ENCODE peak calls at places on chromosome 17, in nine cellular contexts. L is stomach, S is GM12892, Y is adrenal gland, A is transverse colon, W is A549, V is thyroid gland, N is breast epithelium, D is suprapubic skin. F is an unnamed sample.

GRCh38 chr17:75393523-75394331 is 11.8 kb downstream of the GRB2 start:
- DNase-seq in V (peak), Y (peak), A (peak), D (peak), L (peak), N (peak), S (peak), W (peak), F (peak)

GRCh38 chr17:31050948-31051347 is 43.8 kb upstream of the NF1 start:
- DNase-seq in W (no peak), Y (no peak), L (no peak), N (no peak), V (no peak), A (no peak), D (no peak), S (no peak), F (no peak)

GRCh38 chr17:56785396-56785795 is 48.3 kb downstream of the C17orf67 start:
- DNase-seq in A (no peak), N (no peak), D (no peak), S (no peak), L (no peak), Y (no peak), V (no peak), W (no peak), F (peak)

GRCh38 chr17:58325976-58326468 is 2.6 kb downstream of the TSPOAP1 start:
- DNase-seq in Y (no peak), N (no peak), V (no peak), D (no peak), L (no peak), S (peak), W (peak), A (no peak), F (no peak)

GRCh38 chr17:57603978-57604377 is 141.1 kb downstream of the CCDC182 start:
- DNase-seq in N (peak), W (no peak), S (no peak), Y (peak), A (peak), L (peak), D (no peak), V (peak), F (no peak)

GRCh38 chr17:18225562-18226283 is at the start of gene LLGL1:
- DNase-seq in W (no peak), D (no peak), A (no peak), V (no peak), S (no peak), L (no peak), N (no peak), Y (no peak), F (no peak)

GRCh38 chr17:80859004-80859941 is 132.4 kb upstream of the CHMP6 start:
- DNase-seq in D (no peak), N (no peak), S (no peak), V (peak), L (peak), Y (peak), W (peak), A (peak), F (no peak)

GRCh38 chr17:30921544-30922196 is at the start of gene ADAP2:
- DNase-seq in L (peak), A (peak), D (peak), S (peak), N (no peak), V (peak), Y (peak), W (peak), F (peak)

GRCh38 chr17:1880851-1881630 is 51.2 kb downstream of the RPA1 start:
- DNase-seq in N (no peak), V (no peak), W (no peak), S (no peak), D (no peak), L (no peak), A (no peak), Y (no peak), F (no peak)

GRCh38 chr17:16467886-16468285 is 24.1 kb downstream of the LRRC75A start:
- DNase-seq in A (no peak), Y (no peak), W (no peak), S (no peak), N (no peak), L (no peak), D (no peak), V (no peak), F (no peak)

GRCh38 chr17:48909796-48910195 is 1.6 kb downstream of the UBE2Z start:
- DNase-seq in D (no peak), V (no peak), N (no peak), S (no peak), W (no peak), L (no peak), Y (peak), A (no peak), F (no peak)

GRCh38 chr17:77364941-77365583 is 224.3 kb downstream of the SEC14L1 start:
- DNase-seq in V (no peak), L (no peak), W (no peak), N (no peak), D (no peak), A (no peak), S (no peak), Y (no peak), F (no peak)

GRCh38 chr17:13813347-13814240 is 211.9 kb upstream of the HS3ST3A1 start:
- DNase-seq in N (no peak), S (no peak), Y (no peak), V (no peak), A (no peak), W (no peak), L (no peak), D (no peak), F (no peak)

GRCh38 chr17:45749831-45750335 is 34.2 kb upstream of the CRHR1 start:
- DNase-seq in L (no peak), D (no peak), N (no peak), Y (no peak), V (no peak), A (no peak), S (no peak), W (no peak), F (no peak)

DNA sequence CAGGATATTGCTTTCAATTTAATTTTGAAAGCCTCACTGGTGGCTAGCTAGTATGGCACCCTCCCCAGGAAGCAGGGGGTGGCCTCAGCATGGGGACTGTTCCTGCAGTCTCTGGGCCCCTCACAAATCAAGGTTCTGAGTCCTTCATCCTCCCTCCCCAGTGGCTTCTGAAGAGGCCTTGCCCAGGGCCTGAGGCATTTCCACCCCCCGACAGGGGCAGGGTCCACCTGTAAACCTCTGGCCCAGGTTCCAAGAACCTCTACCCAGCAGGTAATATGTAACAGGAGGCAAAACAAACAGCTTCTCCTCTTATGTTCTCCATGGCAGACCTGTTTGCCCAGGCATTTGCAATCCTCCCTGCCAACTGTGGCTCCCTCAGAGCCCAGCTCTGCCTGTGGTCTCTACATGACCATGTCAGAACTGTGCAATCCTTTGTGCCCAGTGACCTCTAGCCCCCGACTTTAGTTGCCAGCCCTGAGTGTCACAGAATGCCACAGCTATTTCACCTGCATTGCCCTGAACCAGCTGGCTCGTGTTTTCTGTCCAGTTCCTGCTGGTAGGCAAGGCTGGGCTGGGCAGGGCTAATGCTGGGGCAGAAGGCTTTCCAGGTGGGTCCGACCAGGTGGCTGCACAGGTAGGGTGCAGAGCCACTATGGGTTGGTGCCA is 14.3 kb downstream of the ACSF2 start:
- DNase-seq in L (peak), D (no peak), S (no peak), V (peak), Y (no peak), A (peak), W (no peak), N (peak), F (no peak)
- TF ChIP-seq POLR2A in L (no peak), D (no peak), S (no peak), V (no peak), Y (no peak), A (no peak), W (no peak), N (no peak), F (no peak)

GRCh38 chr17:8019665-8020064 is 17.2 kb downstream of the GUCY2D start:
- DNase-seq in A (no peak), S (no peak), W (no peak), Y (no peak), D (no peak), V (no peak), L (peak), N (no peak), F (peak)

GRCh38 chr17:8019161-8019560 is 16.7 kb downstream of the GUCY2D start:
- DNase-seq in A (no peak), S (no peak), V (no peak), N (no peak), D (peak), W (no peak), L (no peak), Y (no peak), F (peak)

GRCh38 chr17:8020251-8020650 is 17.8 kb downstream of the GUCY2D start:
- DNase-seq in Y (no peak), D (no peak), N (no peak), S (no peak), A (no peak), V (no peak), W (no peak), L (no peak), F (no peak)

GRCh38 chr17:8016632-8017424 is 14.4 kb downstream of the GUCY2D start:
- DNase-seq in N (no peak), W (peak), A (peak), V (peak), L (peak), Y (peak), D (no peak), S (no peak), F (peak)

DNA sequence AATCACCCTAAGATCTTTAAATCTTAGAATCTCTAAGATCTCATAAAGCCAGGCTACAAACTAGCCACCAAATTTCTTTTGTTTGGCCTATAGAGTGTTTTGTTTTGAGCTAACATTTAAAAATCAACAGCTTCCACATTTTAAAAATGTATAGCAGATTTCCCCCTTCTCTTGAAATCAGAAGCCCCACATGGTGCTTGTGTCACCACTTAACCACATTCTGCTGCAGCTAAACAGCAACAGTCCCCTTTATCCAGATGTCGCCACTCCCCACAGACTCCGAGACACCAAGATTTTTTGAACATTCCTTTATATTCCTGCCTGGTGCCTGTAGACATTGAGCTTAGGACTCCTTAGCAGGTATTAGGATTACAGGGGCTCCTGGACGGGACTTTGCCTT is 16.0 kb downstream of the GUCY2D start:
- DNase-seq in D (no peak), S (no peak), V (no peak), N (no peak), W (no peak), Y (no peak), L (no peak), A (no peak), F (no peak)
- TF ChIP-seq POLR2A in D (no peak), S (no peak), V (no peak), N (no peak), W (no peak), Y (no peak), L (no peak), A (no peak), F (no peak)

GRCh38 chr17:70183508-70183907 is 14.2 kb downstream of the KCNJ2 start:
- DNase-seq in W (no peak), V (no peak), Y (no peak), N (no peak), A (no peak), L (no peak), D (no peak), S (no peak), F (no peak)
- TF ChIP-seq POLR2A in W (no peak), V (no peak), Y (no peak), N (no peak), A (no peak), L (no peak), D (no peak), S (no peak), F (no peak)

DNA sequence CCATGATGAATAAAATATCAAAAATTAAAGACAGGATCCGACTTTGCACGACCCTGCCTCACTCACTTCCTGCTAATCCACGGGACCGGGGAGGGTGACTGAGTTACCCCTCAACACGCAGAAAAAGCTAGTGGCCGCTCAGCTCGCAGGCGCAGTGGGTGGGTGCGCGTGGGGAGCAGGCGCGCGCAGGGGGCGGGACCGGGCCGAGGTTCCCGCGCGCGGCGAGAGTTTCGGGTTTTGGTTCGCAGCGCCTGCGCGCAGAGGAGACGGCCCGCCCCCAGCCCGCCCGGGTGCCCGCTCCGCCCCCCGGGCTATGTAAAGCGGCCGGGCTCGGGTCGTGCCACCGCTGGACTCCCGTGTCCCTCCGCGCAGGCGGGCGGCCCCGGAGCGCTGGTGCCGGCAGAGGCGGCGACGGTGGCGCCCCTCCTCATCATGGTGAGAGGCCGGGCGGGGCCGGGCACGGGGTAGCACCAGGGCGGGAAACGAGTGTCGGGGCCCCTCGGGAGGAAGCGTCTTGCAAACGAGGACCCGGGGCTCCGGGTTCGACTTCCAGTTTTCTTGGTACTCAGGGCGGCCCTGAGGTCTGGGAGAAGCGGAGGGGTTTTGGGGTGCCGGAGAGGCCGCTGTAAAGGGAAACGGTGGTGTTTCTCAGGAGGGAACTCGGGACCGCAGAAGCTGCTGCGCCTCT is at the start of gene CNP:
- DNase-seq in Y (peak), N (peak), A (peak), L (peak), W (peak), V (peak), S (peak), D (peak), F (peak)
- TF ChIP-seq POLR2A in Y (peak), N (no peak), A (peak), L (no peak), W (peak), V (no peak), S (peak), D (no peak), F (no peak)

GRCh38 chr17:78875738-78876597 is 27.0 kb downstream of the CEP295NL start:
- DNase-seq in D (no peak), W (no peak), N (no peak), Y (peak), L (no peak), S (no peak), A (no peak), V (no peak), F (no peak)

GRCh38 chr17:78875331-78875730 is 27.7 kb downstream of the CEP295NL start:
- DNase-seq in L (no peak), S (no peak), Y (no peak), A (no peak), D (no peak), V (no peak), W (no peak), N (no peak), F (no peak)

GRCh38 chr17:78878871-78879270 is 24.1 kb downstream of the CEP295NL start:
- DNase-seq in L (no peak), V (no peak), S (no peak), Y (no peak), N (no peak), D (no peak), W (no peak), A (no peak), F (no peak)

GRCh38 chr17:78879679-78880186 is 23.3 kb downstream of the CEP295NL start:
- DNase-seq in A (peak), L (no peak), S (no peak), V (peak), W (no peak), D (peak), Y (peak), N (peak), F (peak)

DNA sequence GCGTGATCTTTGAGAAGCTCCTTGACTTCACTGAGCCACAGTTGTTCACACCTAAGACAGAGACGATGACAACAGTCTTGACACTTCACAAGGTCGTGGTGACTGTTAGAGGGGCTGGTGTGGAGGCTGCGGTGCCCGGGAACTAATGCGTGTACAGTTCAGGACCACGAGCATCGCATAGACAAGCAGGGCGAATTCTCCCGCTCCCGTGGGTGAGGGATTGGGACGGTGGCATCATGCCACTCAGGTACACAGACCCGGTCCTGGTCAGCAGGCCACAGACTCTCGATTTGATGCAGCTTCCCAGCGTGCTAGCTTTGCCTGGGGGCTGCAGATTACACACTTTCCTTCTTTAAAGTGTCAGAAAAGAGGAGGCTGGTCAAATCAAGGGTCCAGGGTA is 24.7 kb downstream of the CEP295NL start:
- DNase-seq in D (no peak), N (no peak), W (no peak), A (no peak), V (no peak), L (no peak), S (no peak), Y (no peak), F (no peak)
- TF ChIP-seq POLR2A in D (no peak), N (no peak), W (no peak), A (no peak), V (no peak), L (no peak), S (no peak), Y (no peak), F (no peak)

F was measured in lower leg skin.